ENCODE peak calls at places on chromosomes 16 and 17, in seven cellular contexts. B is stimulated activated CD8-positive, alpha-beta memory T cell treated with anti-CD3 and anti-CD28 coated beads, Interleukin-4, amount 100 ng/mL, for 1 hour; U is cerebellar cortex; K is head of caudate nucleus; L is NT2/D1; X is hepatocyte; D is activated B cell treated with CpG ODN at 0.5 μM for 24 hours. H is an unnamed sample.

GRCh38 chr17:76271669-76272540 is 6.8 kb downstream of the UBALD2 start:
- DNase-seq in B (peak; percentile 47), U (no peak), K (no peak), L (no peak), X (no peak), D (peak; percentile 86), H (no peak)

GRCh38 chr16:578870-579405 is 9.2 kb downstream of the PIGQ start:
- DNase-seq in B (peak; percentile 19), U (peak; percentile 82), K (peak; percentile 77), L (no peak), X (peak; percentile 88), D (peak; percentile 82), H (peak; percentile 86)

GRCh38 chr16:24525970-24526559 is 13.3 kb upstream of the RBBP6 start:
- DNase-seq in B (no peak), U (no peak), K (no peak), L (no peak), X (peak; percentile 50), D (no peak), H (no peak)

GRCh38 chr17:45818041-45818440 is 26.6 kb upstream of the SPPL2C start:
- DNase-seq in B (no peak), U (no peak), K (no peak), L (no peak), X (no peak), D (no peak), H (no peak)

GRCh38 chr17:9818760-9819159 is 3.1 kb downstream of the GSG1L2 start:
- DNase-seq in B (no peak), U (no peak), K (no peak), L (no peak), X (no peak), D (no peak), H (no peak)

GRCh38 chr17:7323731-7324437 is 5.3 kb downstream of the NEURL4 start:
- DNase-seq in B (peak; percentile 41), U (no peak), K (peak; percentile 71), L (no peak), X (peak; percentile 49), D (peak; percentile 62), H (peak; percentile 86)

GRCh38 chr16:81784042-81784785 is 5.1 kb downstream of the PLCG2 start:
- DNase-seq in B (no peak), U (no peak), K (no peak), L (no peak), X (no peak), D (no peak), H (no peak)

GRCh38 chr16:21184834-21185233 is 26.4 kb downstream of the LDAF1 start:
- DNase-seq in B (no peak), U (no peak), K (no peak), L (no peak), X (no peak), D (no peak), H (no peak)

GRCh38 chr16:86485746-86486145 is 24.6 kb upstream of the FOXF1 start:
- DNase-seq in B (no peak), U (no peak), K (no peak), L (no peak), X (no peak), D (no peak), H (no peak)

GRCh38 chr17:80024206-80024972 is 11.3 kb downstream of the TBC1D16 start:
- DNase-seq in B (no peak), U (no peak), K (no peak), L (no peak), X (no peak), D (no peak), H (no peak)

GRCh38 chr17:37299257-37299985 is 76.4 kb upstream of the C17orf78 start:
- DNase-seq in B (no peak), U (peak; percentile 75), K (peak; percentile 36), L (no peak), X (peak; percentile 13), D (no peak), H (no peak)

GRCh38 chr16:30779596-30779995 is 7.4 kb downstream of the ZNF629 start:
- DNase-seq in B (no peak), U (no peak), K (no peak), L (no peak), X (no peak), D (no peak), H (no peak)

GRCh38 chr17:80279895-80280294 is 19.2 kb downstream of the RNF213 start:
- DNase-seq in B (no peak), U (no peak), K (peak; percentile 38), L (no peak), X (peak; percentile 59), D (no peak), H (no peak)

GRCh38 chr17:2192367-2193028 is 111.1 kb downstream of the SMG6 start:
- DNase-seq in B (peak; percentile 47), U (no peak), K (no peak), L (no peak), X (no peak), D (no peak), H (no peak)

GRCh38 chr16:83040174-83040573 is 413.4 kb downstream of the CDH13 start:
- DNase-seq in B (no peak), U (no peak), K (no peak), L (no peak), X (no peak), D (no peak), H (no peak)

GRCh38 chr17:78555741-78556401 is 21.3 kb downstream of the DNAH17 start:
- DNase-seq in B (no peak), U (peak; percentile 83), K (no peak), L (no peak), X (no peak), D (no peak), H (no peak)

GRCh38 chr16:797120-797420 is 3.5 kb downstream of the GNG13 start:
- DNase-seq in B (no peak), U (no peak), K (no peak), L (no peak), X (no peak), D (no peak), H (no peak)

GRCh38 chr17:78144146-78144719 is 2.0 kb upstream of the C17orf99 start:
- DNase-seq in B (no peak), U (no peak), K (peak; percentile 83), L (no peak), X (peak; percentile 80), D (no peak), H (no peak)

GRCh38 chr16:23514381-23515152 is 4.3 kb upstream of the GGA2 start:
- DNase-seq in B (no peak), U (no peak), K (no peak), L (no peak), X (no peak), D (no peak), H (no peak)

GRCh38 chr17:7119314-7119713 is 4.7 kb upstream of the ASGR2 start:
- DNase-seq in B (no peak), U (no peak), K (no peak), L (no peak), X (no peak), D (no peak), H (no peak)

GRCh38 chr17:12599185-12599920 is 66.3 kb upstream of the MYOCD start:
- DNase-seq in B (no peak), U (no peak), K (no peak), L (no peak), X (no peak), D (no peak), H (no peak)

GRCh38 chr17:66522591-66523272 is 220.3 kb downstream of the PRKCA start:
- DNase-seq in B (no peak), U (no peak), K (no peak), L (no peak), X (no peak), D (no peak), H (no peak)

GRCh38 chr17:10649602-10650001 is 7.5 kb downstream of the MYH3 start:
- DNase-seq in B (no peak), U (no peak), K (no peak), L (no peak), X (no peak), D (no peak), H (no peak)

GRCh38 chr16:89505204-89506112 is 2.7 kb upstream of the SPG7 start:
- DNase-seq in B (peak; percentile 75), U (peak; percentile 12), K (peak; percentile 64), L (no peak), X (peak; percentile 88), D (peak; percentile 54), H (no peak)

GRCh38 chr16:23252310-23252709 is 49.8 kb upstream of the SCNN1B start:
- DNase-seq in B (no peak), U (no peak), K (no peak), L (no peak), X (no peak), D (no peak), H (no peak)

GRCh38 chr16:11613381-11614303 is 26.9 kb upstream of the LITAF start:
- DNase-seq in B (peak; percentile 11), U (no peak), K (peak; percentile 58), L (no peak), X (peak; percentile 48), D (no peak), H (no peak)

GRCh38 chr17:20908373-20909273 is 134.2 kb downstream of the USP22 start:
- DNase-seq in B (peak; percentile 49), U (peak; percentile 88), K (peak; percentile 96), L (peak; percentile 80), X (peak; percentile 94), D (peak; percentile 74), H (peak; percentile 89)

GRCh38 chr16:86018487-86018886 is 119.5 kb downstream of the IRF8 start:
- DNase-seq in B (no peak), U (no peak), K (no peak), L (no peak), X (peak; percentile 64), D (peak; percentile 18), H (no peak)

GRCh38 chr16:15539197-15539596 is 103.8 kb downstream of the MARF1 start:
- DNase-seq in B (no peak), U (no peak), K (no peak), L (peak; percentile 57), X (no peak), D (no peak), H (peak; percentile 70)

GRCh38 chr16:58510776-58511628 is 4.3 kb upstream of the SETD6 start:
- DNase-seq in B (no peak), U (no peak), K (peak; percentile 32), L (no peak), X (no peak), D (no peak), H (no peak)

GRCh38 chr17:58280480-58281217 is at the start of gene MPO:
- DNase-seq in B (no peak), U (no peak), K (no peak), L (no peak), X (no peak), D (no peak), H (no peak)

GRCh38 chr16:4852221-4852872 is 5.1 kb downstream of the UBN1 start:
- DNase-seq in B (no peak), U (no peak), K (no peak), L (no peak), X (no peak), D (no peak), H (no peak)

GRCh38 chr17:40541060-40541872 is 24.0 kb downstream of the CCR7 start:
- DNase-seq in B (peak; percentile 42), U (no peak), K (no peak), L (no peak), X (peak; percentile 46), D (peak; percentile 25), H (no peak)

GRCh38 chr17:8606415-8606814 is 24.1 kb downstream of the MYH10 start:
- DNase-seq in B (no peak), U (peak; percentile 32), K (no peak), L (no peak), X (peak; percentile 16), D (no peak), H (no peak)